ENCODE peak calls at places on chromosomes 5 and 9, in four cellular contexts. Q, Z, M and T are unnamed samples.

GRCh38 chr9:9091387-9091786 is 1291.8 kb upstream of the DMAC1 start:
- DNase-seq in Z (no peak), Q (no peak), M (no peak), T (no peak)

GRCh38 chr5:151637676-151638075 is 46.5 kb upstream of the FAT2 start:
- DNase-seq in Z (no peak), M (no peak), Q (no peak), T (no peak)

GRCh38 chr5:129171194-129171944 is 76.8 kb downstream of the ISOC1 start:
- DNase-seq in M (no peak), Z (no peak), Q (no peak), T (peak; percentile 46)

GRCh38 chr9:135726138-135726853 is 24.3 kb downstream of the KCNT1 start:
- DNase-seq in M (no peak), Q (no peak), Z (no peak), T (no peak)

GRCh38 chr9:21110708-21111576 is 30.7 kb downstream of the IFNW1 start:
- DNase-seq in Z (peak; percentile 35), M (peak; percentile 52), Q (peak; percentile 26), T (no peak)

GRCh38 chr5:154308457-154309360 is 118.2 kb downstream of the GALNT10 start:
- DNase-seq in M (peak; percentile 42), Z (no peak), Q (no peak), T (no peak)

GRCh38 chr5:107832746-107833145 is 162.0 kb upstream of the EFNA5 start:
- DNase-seq in Z (no peak), M (no peak), Q (no peak), T (no peak)

GRCh38 chr5:174645677-174646076 is 78.7 kb upstream of the MSX2 start:
- DNase-seq in Z (no peak), M (no peak), Q (no peak), T (no peak)

GRCh38 chr9:92648447-92649406 is 21.2 kb downstream of the IPPK start:
- DNase-seq in Q (no peak), Z (no peak), M (no peak), T (peak; percentile 13)

GRCh38 chr9:121984726-121985402 is 108.2 kb downstream of the TTLL11 start:
- DNase-seq in Q (no peak), Z (no peak), M (peak; percentile 69), T (no peak)

GRCh38 chr5:171599396-171599795 is 179.9 kb downstream of the FGF18 start:
- DNase-seq in Z (no peak), M (no peak), Q (peak; percentile 29), T (no peak)

GRCh38 chr5:96344678-96345612 is 88.1 kb downstream of the PCSK1 start:
- DNase-seq in Z (peak; percentile 26), Q (peak; percentile 25), M (peak; percentile 65), T (no peak)

GRCh38 chr5:177507165-177507564 is 2.5 kb downstream of the DOK3 start:
- DNase-seq in Z (no peak), M (no peak), Q (no peak), T (no peak)